ENCODE peak calls at places on chromosomes 4 and X, in eight cellular contexts. One of them, this sample, is unnamed.

GRCh38 chr4:41146716-41147506 is 67.4 kb downstream of the APBB2 start:
- DNase-seq in heart left ventricle: no peak
- DNase-seq in esophagus squamous epithelium: no peak
- DNase-seq in K562: no peak
- DNase-seq in uterus: peak; percentile 40
- DNase-seq in suprapubic skin: no peak
- DNase-seq in Peyer's patch: no peak
- DNase-seq in IMR-90: peak; percentile 54
- DNase-seq in this sample: no peak

GRCh38 chr4:2436301-2436700 is 17.5 kb downstream of the CFAP99 start:
- DNase-seq in heart left ventricle: no peak
- DNase-seq in esophagus squamous epithelium: no peak
- DNase-seq in K562: no peak
- DNase-seq in uterus: no peak
- DNase-seq in suprapubic skin: no peak
- DNase-seq in Peyer's patch: no peak
- DNase-seq in IMR-90: no peak
- DNase-seq in this sample: no peak

GRCh38 chr4:176967586-176967985 is 174.9 kb upstream of the VEGFC start:
- DNase-seq in heart left ventricle: no peak
- DNase-seq in esophagus squamous epithelium: no peak
- DNase-seq in K562: no peak
- DNase-seq in uterus: no peak
- DNase-seq in suprapubic skin: no peak
- DNase-seq in Peyer's patch: no peak
- DNase-seq in IMR-90: no peak
- DNase-seq in this sample: no peak

GRCh38 chrX:39158801-39159657 is 357.8 kb downstream of the MID1IP1 start:
- DNase-seq in heart left ventricle: no peak
- DNase-seq in esophagus squamous epithelium: no peak
- DNase-seq in K562: no peak
- DNase-seq in uterus: peak; percentile 35
- DNase-seq in suprapubic skin: no peak
- DNase-seq in Peyer's patch: no peak
- DNase-seq in IMR-90: peak; percentile 11
- DNase-seq in this sample: no peak

GRCh38 chr4:32789026-32789608 is 2068.9 kb downstream of the PCDH7 start:
- DNase-seq in heart left ventricle: no peak
- DNase-seq in esophagus squamous epithelium: no peak
- DNase-seq in K562: no peak
- DNase-seq in uterus: no peak
- DNase-seq in suprapubic skin: no peak
- DNase-seq in Peyer's patch: no peak
- DNase-seq in IMR-90: no peak
- DNase-seq in this sample: peak; percentile 22

GRCh38 chr4:178010596-178010995 is 568.4 kb upstream of the AGA start:
- DNase-seq in heart left ventricle: no peak
- DNase-seq in esophagus squamous epithelium: no peak
- DNase-seq in K562: no peak
- DNase-seq in uterus: no peak
- DNase-seq in suprapubic skin: no peak
- DNase-seq in Peyer's patch: no peak
- DNase-seq in IMR-90: no peak
- DNase-seq in this sample: no peak

GRCh38 chr4:850323-850945 is 24.5 kb upstream of the CPLX1 start:
- DNase-seq in heart left ventricle: no peak
- DNase-seq in esophagus squamous epithelium: no peak
- DNase-seq in K562: no peak
- DNase-seq in uterus: no peak
- DNase-seq in suprapubic skin: peak; percentile 55
- DNase-seq in Peyer's patch: no peak
- DNase-seq in IMR-90: no peak
- DNase-seq in this sample: no peak

GRCh38 chr4:3442959-3443749 is 1.4 kb downstream of the HGFAC start:
- DNase-seq in heart left ventricle: no peak
- DNase-seq in esophagus squamous epithelium: no peak
- DNase-seq in K562: peak; percentile 84
- DNase-seq in uterus: no peak
- DNase-seq in suprapubic skin: no peak
- DNase-seq in Peyer's patch: peak; percentile 71
- DNase-seq in IMR-90: no peak
- DNase-seq in this sample: no peak

GRCh38 chr4:126604273-126604867 is 1028.4 kb upstream of the INTU start:
- DNase-seq in heart left ventricle: no peak
- DNase-seq in esophagus squamous epithelium: no peak
- DNase-seq in K562: peak; percentile 36
- DNase-seq in uterus: no peak
- DNase-seq in suprapubic skin: no peak
- DNase-seq in Peyer's patch: no peak
- DNase-seq in IMR-90: peak; percentile 61
- DNase-seq in this sample: no peak

DNA sequence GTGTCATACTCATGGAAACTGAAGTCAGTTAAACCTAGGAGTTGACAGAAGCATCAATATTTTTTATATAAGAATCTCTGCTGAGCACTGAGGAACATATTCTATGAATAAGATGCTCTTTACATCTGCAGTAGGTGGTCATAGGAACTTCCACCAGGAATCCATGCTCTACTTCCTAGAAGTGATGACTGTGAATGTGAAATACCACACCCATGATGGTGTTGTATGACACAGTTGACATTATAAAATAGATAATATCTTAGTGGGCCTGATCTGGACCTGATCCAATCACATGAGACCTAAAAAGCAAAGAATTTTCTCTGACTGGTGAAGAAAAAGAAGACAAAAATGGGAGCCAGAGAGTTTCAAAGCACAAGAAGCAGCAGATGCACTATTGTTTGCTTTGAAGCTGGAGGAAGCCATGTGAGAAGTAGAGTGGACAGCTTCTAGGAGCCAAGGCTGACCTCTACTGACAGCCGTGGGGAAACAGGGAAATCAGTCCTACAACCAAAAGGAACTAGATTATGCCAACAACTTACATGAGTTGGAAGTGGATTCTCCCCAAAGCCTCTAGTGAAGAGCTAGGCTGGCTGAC is 68.6 kb upstream of the HS3ST1 start:
- DNase-seq in heart left ventricle: no peak
- DNase-seq in esophagus squamous epithelium: no peak
- DNase-seq in K562: no peak
- DNase-seq in uterus: no peak
- DNase-seq in suprapubic skin: no peak
- DNase-seq in Peyer's patch: no peak
- DNase-seq in IMR-90: no peak
- DNase-seq in this sample: no peak
- TF ChIP-seq CTCF in heart left ventricle: no peak
- TF ChIP-seq CTCF in esophagus squamous epithelium: no peak
- TF ChIP-seq CTCF in K562: no peak
- TF ChIP-seq CTCF in uterus: no peak
- TF ChIP-seq CTCF in suprapubic skin: no peak
- TF ChIP-seq CTCF in Peyer's patch: no peak
- TF ChIP-seq CTCF in IMR-90: no peak
- TF ChIP-seq CTCF in this sample: no peak

DNA sequence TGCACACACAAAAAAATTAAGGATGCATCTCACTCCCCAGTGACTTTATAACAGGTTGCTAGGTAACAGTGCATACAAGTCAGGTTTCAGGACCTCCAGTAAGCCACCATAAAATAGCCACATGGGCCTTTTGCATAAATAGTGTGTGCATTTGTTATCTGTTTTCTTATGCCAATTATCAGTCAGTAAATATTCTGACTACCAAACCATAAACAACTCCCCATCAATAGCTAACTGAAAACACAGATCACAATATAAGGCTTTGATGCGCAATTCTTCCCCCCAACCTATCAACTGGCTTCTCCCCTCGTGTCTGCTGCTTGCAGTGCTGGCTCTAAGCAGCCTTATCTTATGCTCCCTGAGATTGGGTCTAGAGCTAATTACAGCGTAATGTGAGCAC is 55.5 kb downstream of the ZNF827 start:
- DNase-seq in heart left ventricle: no peak
- DNase-seq in esophagus squamous epithelium: no peak
- DNase-seq in K562: no peak
- DNase-seq in uterus: no peak
- DNase-seq in suprapubic skin: no peak
- DNase-seq in Peyer's patch: no peak
- DNase-seq in IMR-90: no peak
- DNase-seq in this sample: no peak
- H3K4me1 ChIP-seq in heart left ventricle: peaks cover 34% of the 10 kb centered on the region
- H3K4me1 ChIP-seq in esophagus squamous epithelium: peaks cover 38% of the 10 kb centered on the region
- H3K4me1 ChIP-seq in K562: no peaks in the 10 kb centered on the region
- H3K4me1 ChIP-seq in uterus: peaks cover 5% of the 10 kb centered on the region
- H3K4me1 ChIP-seq in suprapubic skin: peaks cover 54% of the 10 kb centered on the region
- H3K4me1 ChIP-seq in Peyer's patch: peaks cover 5% of the 10 kb centered on the region
- H3K4me1 ChIP-seq in IMR-90: peaks cover 12% of the 10 kb centered on the region
- H3K4me1 ChIP-seq in this sample: peaks cover 15% of the 10 kb centered on the region

GRCh38 chr4:30815685-30816084 is 95.5 kb downstream of the PCDH7 start:
- DNase-seq in heart left ventricle: no peak
- DNase-seq in esophagus squamous epithelium: no peak
- DNase-seq in K562: no peak
- DNase-seq in uterus: no peak
- DNase-seq in suprapubic skin: no peak
- DNase-seq in Peyer's patch: no peak
- DNase-seq in IMR-90: no peak
- DNase-seq in this sample: no peak
- TF ChIP-seq POLR2A in heart left ventricle: no peak
- TF ChIP-seq POLR2A in esophagus squamous epithelium: no peak
- TF ChIP-seq POLR2A in K562: no peak
- TF ChIP-seq POLR2A in uterus: no peak
- TF ChIP-seq POLR2A in suprapubic skin: no peak
- TF ChIP-seq POLR2A in Peyer's patch: no peak
- TF ChIP-seq POLR2A in IMR-90: no peak
- TF ChIP-seq POLR2A in this sample: no peak

GRCh38 chrX:53093748-53094583 is at the start of gene KANTR:
- DNase-seq in heart left ventricle: peak; percentile 87
- DNase-seq in esophagus squamous epithelium: peak; percentile 54
- DNase-seq in K562: peak; percentile 76
- DNase-seq in uterus: peak; percentile 91
- DNase-seq in suprapubic skin: peak; percentile 92
- DNase-seq in Peyer's patch: peak; percentile 84
- DNase-seq in IMR-90: peak; percentile 93
- DNase-seq in this sample: peak; percentile 88
- TF ChIP-seq CTCF in heart left ventricle: no peak
- TF ChIP-seq CTCF in esophagus squamous epithelium: no peak
- TF ChIP-seq CTCF in K562: no peak
- TF ChIP-seq CTCF in uterus: no peak
- TF ChIP-seq CTCF in suprapubic skin: no peak
- TF ChIP-seq CTCF in Peyer's patch: no peak
- TF ChIP-seq CTCF in IMR-90: no peak
- TF ChIP-seq CTCF in this sample: no peak

GRCh38 chr4:173171098-173171497 is 2.5 kb downstream of the GALNT7 start:
- DNase-seq in heart left ventricle: no peak
- DNase-seq in esophagus squamous epithelium: no peak
- DNase-seq in K562: peak; percentile 32
- DNase-seq in uterus: no peak
- DNase-seq in suprapubic skin: no peak
- DNase-seq in Peyer's patch: no peak
- DNase-seq in IMR-90: peak; percentile 52
- DNase-seq in this sample: no peak
- H3K4me1 ChIP-seq in heart left ventricle: no peaks in the 10 kb centered on the region
- H3K4me1 ChIP-seq in esophagus squamous epithelium: peaks cover 18% of the 10 kb centered on the region
- H3K4me1 ChIP-seq in K562: peaks cover 53% of the 10 kb centered on the region
- H3K4me1 ChIP-seq in uterus: no peaks in the 10 kb centered on the region
- H3K4me1 ChIP-seq in suprapubic skin: peaks cover 11% of the 10 kb centered on the region
- H3K4me1 ChIP-seq in Peyer's patch: peaks cover 38% of the 10 kb centered on the region
- H3K4me1 ChIP-seq in IMR-90: peaks cover 2% of the 10 kb centered on the region
- H3K4me1 ChIP-seq in this sample: peaks cover 8% of the 10 kb centered on the region